ENCODE peak calls at places on chromosomes 13 and 19, in seven cellular contexts. K is AG04450, C is cardiac muscle cell, O is brain microvascular endothelial cell, G is AG10803, B is prostate gland, T is fibroblast of lung. X is an unnamed sample.

GRCh38 chr13:107434347-107434746 is 781.0 kb downstream of the LIG4 start:
- DNase-seq in O (no peak), T (no peak), K (no peak), G (no peak), C (no peak), B (no peak), X (no peak)

GRCh38 chr13:76889254-76889653 is 3.0 kb upstream of the KCTD12 start:
- DNase-seq in O (no peak), K (no peak), C (no peak), T (no peak), G (no peak), B (no peak), X (no peak)

GRCh38 chr19:49570138-49570856 is 10.1 kb downstream of the NOSIP start:
- DNase-seq in K (peak), G (peak), B (peak), C (peak), O (peak), T (peak), X (peak)

GRCh38 chr19:16591803-16592556 is 19.8 kb upstream of the SLC35E1 start:
- DNase-seq in T (no peak), K (no peak), C (no peak), O (no peak), B (no peak), G (no peak), X (no peak)

GRCh38 chr13:63700366-63700765 is 2284.7 kb upstream of the PCDH20 start:
- DNase-seq in B (no peak), T (no peak), K (no peak), G (no peak), O (no peak), C (no peak), X (no peak)

GRCh38 chr19:30028992-30029343 is 86.9 kb downstream of the URI1 start:
- DNase-seq in T (no peak), G (no peak), B (no peak), C (no peak), K (no peak), O (no peak), X (no peak)

GRCh38 chr19:1206063-1206732 is 620 bp downstream of the STK11 start:
- DNase-seq in C (peak), T (no peak), K (no peak), B (no peak), O (no peak), G (no peak), X (no peak)

GRCh38 chr19:4472174-4472974 is at the start of gene HDGFL2:
- DNase-seq in K (no peak), C (no peak), O (no peak), T (no peak), G (no peak), B (no peak), X (no peak)

GRCh38 chr13:80047406-80047805 is 293.5 kb downstream of the SPRY2 start:
- DNase-seq in C (no peak), T (peak), G (peak), O (peak), K (peak), B (peak), X (peak)

GRCh38 chr13:110538632-110539031 is 22.9 kb downstream of the RAB20 start:
- DNase-seq in O (no peak), C (no peak), K (no peak), B (no peak), T (no peak), G (no peak), X (peak)

GRCh38 chr13:59479629-59480028 is 684.1 kb downstream of the DIAPH3 start:
- DNase-seq in G (no peak), C (no peak), O (no peak), B (no peak), K (no peak), T (no peak), X (no peak)

GRCh38 chr13:72384186-72384823 is 343.1 kb downstream of the MZT1 start:
- DNase-seq in B (no peak), K (no peak), C (no peak), G (no peak), O (no peak), T (peak), X (peak)

GRCh38 chr13:75481176-75482069 is 546 bp downstream of the TBC1D4 start:
- DNase-seq in O (no peak), G (no peak), T (peak), C (peak), K (no peak), B (peak), X (no peak)

GRCh38 chr13:32284927-32285632 is 30.1 kb downstream of the ZAR1L start:
- DNase-seq in T (peak), B (peak), O (peak), G (peak), K (no peak), C (peak), X (peak)

GRCh38 chr19:15418112-15418587 is 638 bp downstream of the AKAP8L start:
- DNase-seq in C (no peak), K (no peak), O (peak), B (no peak), T (peak), G (peak), X (peak)

GRCh38 chr13:59099182-59099950 is 1064.4 kb downstream of the DIAPH3 start:
- DNase-seq in C (peak), B (no peak), T (peak), G (no peak), K (no peak), O (peak), X (peak)

DNA sequence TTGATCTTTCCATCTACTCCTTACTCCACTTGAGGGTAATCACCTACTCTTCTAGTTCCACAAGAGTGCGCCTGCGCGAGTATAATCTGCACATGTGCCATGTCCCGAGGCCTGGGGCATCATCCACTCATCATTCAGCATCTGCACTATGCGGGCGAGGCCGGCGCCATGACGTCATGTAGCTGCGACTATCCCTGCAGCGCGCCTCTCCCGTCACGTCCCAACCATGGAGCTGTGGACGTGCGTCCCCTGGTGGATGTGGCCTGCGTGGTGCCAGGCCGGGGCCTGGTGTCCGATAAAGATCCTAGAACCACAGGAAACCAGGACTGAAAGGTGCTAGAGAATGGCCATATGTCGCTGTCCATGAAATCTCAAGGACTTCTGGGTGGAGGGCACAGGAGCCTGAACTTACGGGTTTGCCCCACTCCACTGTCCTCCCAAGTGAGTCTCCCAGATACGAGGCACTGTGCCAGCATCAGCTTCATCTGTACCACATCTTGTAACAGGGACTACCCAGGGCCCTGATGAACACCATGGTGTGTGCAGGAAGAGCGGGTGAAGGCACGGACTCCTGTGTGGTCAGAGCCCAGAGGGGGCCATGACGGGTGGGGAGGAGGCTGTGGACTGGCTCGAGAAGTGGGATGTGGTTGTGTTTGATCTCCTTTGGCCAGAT is 2.7 kb upstream of the KLK2 start:
- DNase-seq in C (no peak), K (no peak), B (no peak), G (no peak), T (no peak), O (no peak), X (no peak)
- TF ChIP-seq CTCF in C (peak), K (no peak), B (no peak), G (no peak), T (no peak), O (no peak), X (no peak)

GRCh38 chr19:41638624-41639023 is 11.8 kb upstream of the CEACAM4 start:
- DNase-seq in G (no peak), B (no peak), T (no peak), K (no peak), O (no peak), C (no peak), X (no peak)
- H3K4me3 ChIP-seq in G (no peak), B (no peak), T (no peak), K (no peak), O (no peak), C (no peak), X (no peak)

GRCh38 chr19:19110410-19111137 is 27.7 kb downstream of the TMEM161A start:
- DNase-seq in B (no peak), G (no peak), O (peak), T (no peak), K (no peak), C (peak), X (no peak)
- TF ChIP-seq CTCF in B (peak), G (peak), O (peak), T (peak), K (peak), C (peak), X (peak)

DNA sequence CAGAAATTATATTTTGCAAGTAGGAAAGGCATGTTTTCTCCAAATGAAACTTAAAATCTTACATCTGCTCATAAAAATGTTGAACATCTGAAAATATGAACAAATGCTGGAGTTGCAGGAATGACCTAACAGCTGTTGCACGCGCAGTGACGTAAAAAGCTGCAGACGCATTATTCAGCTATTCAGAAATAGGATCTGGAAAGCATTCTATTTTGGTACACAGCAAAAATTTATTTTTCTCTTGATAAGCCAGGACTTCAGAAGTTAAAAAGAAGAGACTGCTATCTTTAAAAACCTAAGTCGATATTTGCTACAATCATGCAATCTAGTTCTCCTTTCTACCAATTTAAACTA is 36.9 kb upstream of the STARD13 start:
- DNase-seq in K (peak), O (peak), T (peak), G (peak), B (no peak), C (no peak), X (peak)
- H3K4me3 ChIP-seq in K (peak), O (peak), T (peak), G (peak), B (no peak), C (no peak), X (peak)

GRCh38 chr13:23770428-23770827 is 118.8 kb downstream of the MIPEP start:
- DNase-seq in T (no peak), B (no peak), C (no peak), G (no peak), K (no peak), O (no peak), X (no peak)
- TF ChIP-seq CTCF in T (no peak), B (no peak), C (no peak), G (no peak), K (no peak), O (no peak), X (no peak)

GRCh38 chr19:39677931-39678889 is 22.5 kb downstream of the LGALS16 start:
- DNase-seq in B (peak), G (no peak), O (no peak), T (no peak), K (no peak), C (no peak), X (peak)
- H3K4me3 ChIP-seq in B (no peak), G (no peak), O (no peak), T (no peak), K (no peak), C (no peak), X (no peak)